ENCODE peak calls at places on chromosome 6, in seven cellular contexts. B, O, W, C, D, T and X are unnamed samples.
A peak's percentile ranks its signal among the peaks of the same experiment; 100 is the strongest.

GRCh38 chr6:154414021-154414813 is 57.6 kb upstream of the IPCEF1 start:
- DNase-seq in O (no peak), B (peak; percentile 79), T (no peak), D (no peak), W (no peak), C (no peak), X (no peak)

GRCh38 chr6:138608896-138609295 is 109.6 kb upstream of the NHSL1 start:
- DNase-seq in D (no peak), O (no peak), B (no peak), T (no peak), W (no peak), C (no peak), X (no peak)

GRCh38 chr6:17984822-17985660 is 2.4 kb downstream of the KIF13A start:
- DNase-seq in D (no peak), B (no peak), T (no peak), W (no peak), C (no peak), O (no peak), X (no peak)

GRCh38 chr6:15400572-15401004 is 154.7 kb downstream of the JARID2 start:
- DNase-seq in O (peak; percentile 84), W (peak; percentile 79), D (peak; percentile 78), B (no peak), C (peak; percentile 18), T (peak; percentile 23), X (no peak)

GRCh38 chr6:155946860-155947259 is 491.2 kb upstream of the NOX3 start:
- DNase-seq in C (no peak), B (no peak), D (no peak), O (peak; percentile 73), W (no peak), T (no peak), X (no peak)

GRCh38 chr6:90135672-90136071 is 161.0 kb downstream of the BACH2 start:
- DNase-seq in B (peak; percentile 81), O (no peak), T (no peak), C (no peak), W (no peak), D (no peak), X (no peak)

GRCh38 chr6:165881812-165882211 is 218.8 kb upstream of the PDE10A start:
- DNase-seq in C (no peak), T (no peak), B (no peak), W (no peak), O (no peak), D (no peak), X (no peak)

GRCh38 chr6:96582457-96582856 is 19.5 kb downstream of the FHL5 start:
- DNase-seq in D (no peak), O (no peak), W (no peak), T (no peak), B (no peak), C (no peak), X (no peak)

GRCh38 chr6:167565388-167565787 is 240.5 kb downstream of the TTLL2 start:
- DNase-seq in D (no peak), O (peak; percentile 45), C (no peak), W (no peak), B (no peak), T (no peak), X (no peak)

GRCh38 chr6:25788305-25788922 is 33.9 kb downstream of the SLC17A4 start:
- DNase-seq in D (no peak), B (peak; percentile 58), T (peak; percentile 24), C (no peak), O (peak; percentile 15), W (peak; percentile 74), X (peak; percentile 39)

GRCh38 chr6:168372871-168373270 is 53.3 kb upstream of the DACT2 start:
- DNase-seq in W (no peak), T (no peak), C (no peak), D (no peak), O (no peak), B (no peak), X (no peak)

GRCh38 chr6:37047421-37047931 is 42.0 kb downstream of the FGD2 start:
- DNase-seq in W (no peak), D (no peak), B (no peak), O (no peak), T (no peak), C (no peak), X (no peak)

GRCh38 chr6:21931641-21932335 is 338.2 kb downstream of the SOX4 start:
- DNase-seq in T (no peak), W (no peak), C (no peak), B (peak; percentile 51), O (no peak), D (no peak), X (no peak)

GRCh38 chr6:149854532-149854931 is 9.6 kb downstream of the LRP11 start:
- DNase-seq in W (no peak), D (no peak), T (no peak), C (no peak), B (peak; percentile 48), O (no peak), X (no peak)

GRCh38 chr6:154622618-154623336 is 110.4 kb upstream of the SCAF8 start:
- DNase-seq in W (no peak), C (no peak), B (no peak), T (no peak), O (no peak), D (no peak), X (no peak)

GRCh38 chr6:52707963-52708680 is 37.2 kb downstream of the TMEM14A start:
- DNase-seq in B (no peak), D (no peak), W (no peak), C (no peak), T (no peak), O (no peak), X (no peak)

GRCh38 chr6:162099685-162100084 is 627.9 kb downstream of the PRKN start:
- DNase-seq in D (no peak), B (peak; percentile 1), O (no peak), C (no peak), W (no peak), T (no peak), X (no peak)

GRCh38 chr6:134537146-134537555 is 219.2 kb upstream of the SGK1 start:
- DNase-seq in T (no peak), D (no peak), C (no peak), W (no peak), B (peak; percentile 98), O (no peak), X (no peak)

GRCh38 chr6:134230087-134230717 is 87.7 kb downstream of the SGK1 start:
- DNase-seq in C (no peak), W (no peak), T (no peak), B (no peak), O (no peak), D (peak; percentile 20), X (no peak)

GRCh38 chr6:130364224-130364780 is 1.5 kb upstream of the TMEM200A start:
- DNase-seq in W (no peak), T (no peak), B (no peak), O (no peak), D (no peak), C (no peak), X (peak; percentile 16)

GRCh38 chr6:144006731-144007454 is 1.2 kb downstream of the PLAGL1 start:
- DNase-seq in O (peak; percentile 51), W (no peak), C (no peak), B (peak; percentile 72), T (no peak), D (no peak), X (no peak)

GRCh38 chr6:141562181-141562800 is 570.4 kb upstream of the GJE1 start:
- DNase-seq in D (peak; percentile 29), W (peak; percentile 76), O (peak; percentile 76), B (peak; percentile 34), C (no peak), T (peak; percentile 1), X (peak; percentile 42)

GRCh38 chr6:6810727-6811126 is 222.2 kb downstream of the LY86 start:
- DNase-seq in D (no peak), B (no peak), T (no peak), O (no peak), W (no peak), C (no peak), X (no peak)

GRCh38 chr6:10412165-10412947 is 2.5 kb downstream of the TFAP2A start:
- DNase-seq in D (no peak), B (peak; percentile 96), C (no peak), T (peak; percentile 16), W (peak; percentile 83), O (peak; percentile 81), X (peak; percentile 65)